ENCODE peak calls at places on chromosomes 6 and 20, in five cellular contexts. Q, L, P, I and J are unnamed samples.
A peak's percentile ranks its signal among the peaks of the same experiment; 100 is the strongest.

GRCh38 chr6:117298941-117299340 is 33.6 kb downstream of the VGLL2 start:
- DNase-seq in Q (no peak), L (no peak), P (no peak), I (no peak), J (no peak)

GRCh38 chr6:35166160-35166919 is 25.2 kb upstream of the TCP11 start:
- DNase-seq in Q (no peak), P (peak; percentile 42), I (no peak), L (no peak), J (no peak)

GRCh38 chr20:51767018-51767866 is 948 bp downstream of the ATP9A start:
- DNase-seq in P (peak; percentile 78), Q (peak; percentile 72), I (peak; percentile 41), L (peak; percentile 94), J (peak; percentile 93)

GRCh38 chr6:44650947-44651346 is 263.4 kb downstream of the CDC5L start:
- DNase-seq in P (no peak), I (no peak), L (peak; percentile 5), Q (no peak), J (no peak)

GRCh38 chr6:42010185-42010872 is 40.0 kb upstream of the TAF8 start:
- DNase-seq in I (no peak), Q (no peak), P (no peak), L (peak; percentile 45), J (no peak)

GRCh38 chr20:53597085-53597482 is 3.4 kb upstream of the ZNF217 start:
- DNase-seq in L (no peak), P (peak; percentile 84), I (no peak), Q (peak; percentile 5), J (no peak)

GRCh38 chr6:99604161-99605073 is 2.2 kb upstream of the PRDM13 start:
- DNase-seq in Q (no peak), P (no peak), L (no peak), I (no peak), J (no peak)

GRCh38 chr6:169827372-169827771 is 76.0 kb downstream of the ERMARD start:
- DNase-seq in P (no peak), Q (no peak), L (peak; percentile 21), I (no peak), J (no peak)

GRCh38 chr6:31216208-31216898 is 45.9 kb upstream of the POU5F1 start:
- DNase-seq in L (no peak), Q (no peak), P (no peak), I (no peak), J (no peak)

GRCh38 chr20:48584391-48585249 is 243.2 kb downstream of the PREX1 start:
- DNase-seq in P (no peak), Q (no peak), I (no peak), L (peak; percentile 0), J (no peak)

GRCh38 chr20:33018169-33018931 is 10.8 kb downstream of the BPIFB2 start:
- DNase-seq in L (no peak), I (no peak), Q (no peak), P (no peak), J (no peak)

GRCh38 chr20:44780226-44780625 is 30.1 kb downstream of the RIMS4 start:
- DNase-seq in Q (peak; percentile 40), L (no peak), P (no peak), I (no peak), J (peak; percentile 55)

GRCh38 chr6:99348823-99349619 is 453 bp downstream of the FAXC start:
- DNase-seq in I (no peak), P (no peak), Q (no peak), L (peak; percentile 63), J (peak; percentile 30)

GRCh38 chr6:72522735-72523141 is 99.1 kb upstream of the KCNQ5 start:
- DNase-seq in I (no peak), Q (no peak), L (no peak), P (no peak), J (no peak)

GRCh38 chr6:35139924-35140524 is 1.1 kb downstream of the TCP11 start:
- DNase-seq in I (no peak), Q (peak; percentile 58), L (no peak), P (peak; percentile 53), J (no peak)

GRCh38 chr6:108768176-108768555 is 80.1 kb upstream of the ARMC2 start:
- DNase-seq in I (no peak), L (no peak), P (no peak), Q (no peak), J (no peak)

GRCh38 chr6:150167479-150167873 is 24.6 kb downstream of the PPP1R14C start:
- DNase-seq in L (no peak), P (no peak), I (no peak), Q (peak; percentile 51), J (no peak)

GRCh38 chr6:15522427-15522826 is 140.4 kb downstream of the DTNBP1 start:
- DNase-seq in I (no peak), L (peak; percentile 43), P (no peak), Q (no peak), J (no peak)

GRCh38 chr6:136347847-136348246 is 58.2 kb upstream of the BCLAF1 start:
- DNase-seq in L (peak; percentile 81), I (no peak), P (no peak), Q (no peak), J (no peak)

GRCh38 chr6:40923326-40923725 is 115.7 kb downstream of the UNC5CL start:
- DNase-seq in P (no peak), L (no peak), Q (no peak), I (no peak), J (no peak)

GRCh38 chr6:109406196-109406595 is 23.9 kb upstream of the CD164 start:
- DNase-seq in P (no peak), I (no peak), L (no peak), Q (no peak), J (no peak)

GRCh38 chr6:80454197-80454596 is 347.7 kb downstream of the BCKDHB start:
- DNase-seq in I (no peak), P (peak; percentile 91), L (no peak), Q (no peak), J (no peak)

GRCh38 chr6:17280552-17281090 is 540 bp upstream of the RBM24 start:
- DNase-seq in P (no peak), I (no peak), Q (peak; percentile 74), L (peak; percentile 71), J (peak; percentile 57)

GRCh38 chr6:118529756-118530155 is 18.3 kb upstream of the PLN start:
- DNase-seq in P (no peak), I (no peak), Q (no peak), L (no peak), J (no peak)

GRCh38 chr20:258963-259362 is 1.4 kb downstream of the DEFB132 start:
- DNase-seq in L (no peak), P (no peak), I (no peak), Q (no peak), J (no peak)

GRCh38 chr6:117483004-117483644 is 650 bp downstream of the DCBLD1 start:
- DNase-seq in I (no peak), P (peak; percentile 62), L (peak; percentile 88), Q (peak; percentile 53), J (peak; percentile 61)

DNA sequence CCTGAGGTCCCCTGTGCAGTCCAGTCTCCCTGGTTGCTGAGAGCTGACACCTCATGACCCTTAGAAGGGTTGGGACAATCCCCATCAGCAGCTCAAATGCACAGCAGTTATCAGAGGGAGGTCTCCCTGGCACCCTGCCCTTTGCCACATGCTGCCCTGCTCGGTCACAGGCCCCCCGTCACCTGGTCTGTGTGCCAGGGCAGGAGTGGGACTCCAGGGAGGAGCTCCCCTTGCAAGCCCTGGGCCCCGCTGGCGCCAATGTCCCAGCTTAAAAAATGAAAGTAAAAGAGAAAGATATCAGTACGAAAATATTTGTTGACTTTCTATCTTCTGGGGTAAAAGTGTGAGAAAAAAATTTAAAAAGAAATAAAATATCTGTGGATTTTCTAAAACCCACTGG is 68.1 kb upstream of the SLC22A16 start:
- DNase-seq in P (no peak), L (no peak), I (no peak), Q (no peak), J (no peak)
- H3K4me3 ChIP-seq in P (no peak overlapping the region), L (no peak overlapping the region), I (no peak overlapping the region), Q (no peak overlapping the region), J (no peak overlapping the region)

DNA sequence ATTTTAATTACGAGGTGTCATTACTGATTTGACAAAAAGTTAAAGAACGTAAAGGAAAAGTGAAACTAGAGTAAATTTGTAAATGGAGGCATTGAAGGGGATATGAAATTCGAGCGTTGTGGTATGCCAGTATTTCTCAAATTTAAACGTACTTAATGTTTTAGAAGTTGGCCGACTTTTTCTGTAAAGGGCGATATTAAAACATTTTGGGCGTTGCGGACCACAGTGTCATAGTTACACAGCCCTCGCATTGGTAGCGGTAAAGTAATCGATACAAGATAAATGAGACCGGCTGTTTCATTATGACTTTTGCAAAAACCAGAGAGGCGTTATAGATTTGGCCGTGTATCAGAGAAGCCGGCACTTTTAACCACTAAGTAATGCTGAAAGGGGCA is 39.6 kb downstream of the OR2B2 start:
- DNase-seq in I (no peak), P (no peak), Q (no peak), L (no peak), J (no peak)
- H3K4me3 ChIP-seq in I (peak overlapping the region; percentile 59), P (peak overlapping the region; percentile 67), Q (peak overlapping the region; percentile 72), L (peak overlapping the region; percentile 67), J (peak overlapping the region; percentile 33)

DNA sequence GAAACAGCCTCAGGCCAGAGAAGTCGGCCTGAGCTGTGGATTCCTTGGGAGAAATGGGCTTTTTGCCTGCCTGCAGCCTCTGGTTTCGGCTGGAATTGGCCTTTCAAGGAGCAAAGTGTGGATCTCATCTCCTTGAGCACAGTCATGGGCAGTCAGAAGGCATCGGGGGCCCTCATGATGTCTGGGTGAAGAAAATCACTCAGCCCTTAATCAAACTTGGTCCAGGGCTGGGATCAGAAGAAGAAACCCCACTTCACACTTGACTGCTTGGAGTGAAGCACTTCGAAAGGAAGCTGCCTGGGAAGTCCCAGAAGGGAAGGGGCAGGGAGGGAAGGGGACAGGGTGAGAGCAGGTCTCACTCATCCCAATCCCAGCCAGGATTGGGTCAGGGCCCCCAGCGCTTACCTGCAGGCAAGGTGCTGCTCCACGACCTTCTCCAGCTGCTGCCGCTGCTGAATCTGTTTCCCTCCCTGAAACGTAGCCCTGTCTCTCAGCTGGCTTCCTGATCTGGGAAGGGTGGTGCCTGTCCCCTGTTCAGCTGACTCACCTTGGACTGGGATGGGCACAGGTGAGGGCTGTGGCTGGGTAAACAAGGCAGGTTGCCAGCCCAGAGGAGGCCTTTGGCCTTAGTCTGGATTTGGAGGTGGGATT is at the start of gene SDCBP2:
- DNase-seq in P (peak; percentile 93), Q (peak; percentile 15), I (no peak), L (peak; percentile 77), J (peak; percentile 89)
- H3K4me3 ChIP-seq in P (peak within 1 kb of the TSS; percentile 41), Q (no peak within 1 kb of the TSS), I (no peak within 1 kb of the TSS), L (no peak within 1 kb of the TSS), J (peak within 1 kb of the TSS; percentile 0)

DNA sequence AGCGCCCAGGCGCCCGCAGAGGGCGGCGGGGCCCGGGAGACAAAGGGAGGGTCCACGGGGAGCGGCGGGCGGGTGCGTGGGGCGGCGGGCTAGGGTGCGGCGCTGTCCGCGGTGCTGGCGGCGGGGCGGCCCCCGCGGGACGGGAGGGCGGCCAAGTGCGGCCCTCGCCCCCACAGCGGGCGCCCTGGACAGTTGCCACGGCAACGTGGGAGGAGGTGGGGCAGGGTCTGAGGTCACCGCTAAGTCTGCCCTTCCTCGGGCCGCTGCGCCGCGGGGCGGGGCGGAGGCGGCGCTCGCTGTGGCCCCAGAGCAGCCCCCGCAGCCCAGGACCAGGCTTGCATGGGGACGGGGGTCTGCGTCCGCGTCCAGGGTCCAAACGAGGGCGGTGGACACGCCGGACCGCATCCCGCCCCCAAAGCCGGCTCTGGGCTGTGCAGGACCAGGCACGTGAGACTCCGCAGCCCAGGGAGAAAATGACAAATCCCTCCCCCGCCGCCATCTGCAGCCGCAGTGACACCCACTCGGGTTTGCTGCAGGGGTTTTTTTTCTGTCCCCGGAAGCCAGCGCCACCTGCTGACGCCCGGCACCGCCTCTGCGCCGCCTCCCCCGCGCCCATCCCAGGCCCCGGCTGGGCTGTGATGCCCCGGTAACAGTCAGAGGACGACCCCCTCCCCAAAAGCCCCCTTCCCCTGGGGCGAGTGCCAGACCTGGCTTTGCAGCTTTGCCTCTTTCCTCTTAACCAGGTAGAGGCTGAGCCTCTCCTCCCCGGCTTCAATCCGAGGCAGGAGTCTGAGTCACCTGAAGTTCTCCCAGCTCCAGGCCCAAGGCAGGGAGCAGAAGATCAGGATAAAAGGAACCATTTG is 36.8 kb downstream of the YTHDF1 start:
- DNase-seq in I (no peak), P (no peak), Q (peak; percentile 36), L (no peak), J (no peak)
- H3K4me3 ChIP-seq in I (peak overlapping the region; percentile 31), P (no peak overlapping the region), Q (peak overlapping the region; percentile 29), L (peak overlapping the region; percentile 19), J (no peak overlapping the region)